ENCODE peak calls at places on chromosome 1, in five cellular contexts. One of them, this sample, is unnamed.

GRCh38 chr1:119787776-119788175 is 19.1 kb upstream of the HMGCS2 start:
- DNase-seq in IMR-90: peak
- DNase-seq in A549: no peak
- DNase-seq in K562: no peak
- DNase-seq in GM12878: no peak
- DNase-seq in this sample: no peak

GRCh38 chr1:57327331-57327730 is 96.5 kb downstream of the DAB1 start:
- DNase-seq in IMR-90: no peak
- DNase-seq in A549: no peak
- DNase-seq in K562: no peak
- DNase-seq in GM12878: no peak
- DNase-seq in this sample: no peak

GRCh38 chr1:1920608-1921458 is 1.8 kb upstream of the TMEM52 start:
- DNase-seq in IMR-90: no peak
- DNase-seq in A549: no peak
- DNase-seq in K562: no peak
- DNase-seq in GM12878: no peak
- DNase-seq in this sample: peak

GRCh38 chr1:207103892-207104373 is at the start of gene C4BPA:
- DNase-seq in IMR-90: no peak
- DNase-seq in A549: peak
- DNase-seq in K562: no peak
- DNase-seq in GM12878: no peak
- DNase-seq in this sample: no peak

GRCh38 chr1:115258302-115258866 is 79.7 kb downstream of the NGF start:
- DNase-seq in IMR-90: peak
- DNase-seq in A549: peak
- DNase-seq in K562: no peak
- DNase-seq in GM12878: no peak
- DNase-seq in this sample: no peak

GRCh38 chr1:16293568-16293967 is 56.6 kb upstream of the CPLANE2 start:
- DNase-seq in IMR-90: no peak
- DNase-seq in A549: no peak
- DNase-seq in K562: no peak
- DNase-seq in GM12878: no peak
- DNase-seq in this sample: no peak

GRCh38 chr1:99935534-99935933 is 34.3 kb upstream of the SLC35A3 start:
- DNase-seq in IMR-90: no peak
- DNase-seq in A549: no peak
- DNase-seq in K562: no peak
- DNase-seq in GM12878: no peak
- DNase-seq in this sample: no peak

GRCh38 chr1:177959793-177960515 is 9.9 kb downstream of the SEC16B start:
- DNase-seq in IMR-90: peak
- DNase-seq in A549: peak
- DNase-seq in K562: no peak
- DNase-seq in GM12878: no peak
- DNase-seq in this sample: no peak

GRCh38 chr1:9080704-9081291 is 11.4 kb upstream of the SLC2A5 start:
- DNase-seq in IMR-90: no peak
- DNase-seq in A549: no peak
- DNase-seq in K562: no peak
- DNase-seq in GM12878: no peak
- DNase-seq in this sample: no peak

GRCh38 chr1:235015291-235015990 is 113.2 kb downstream of the TOMM20 start:
- DNase-seq in IMR-90: no peak
- DNase-seq in A549: no peak
- DNase-seq in K562: no peak
- DNase-seq in GM12878: peak
- DNase-seq in this sample: no peak

GRCh38 chr1:43067856-43068751 is 104.0 kb downstream of the EBNA1BP2 start:
- DNase-seq in IMR-90: no peak
- DNase-seq in A549: no peak
- DNase-seq in K562: no peak
- DNase-seq in GM12878: no peak
- DNase-seq in this sample: peak

GRCh38 chr1:175373786-175374623 is 181.4 kb upstream of the KIAA0040 start:
- DNase-seq in IMR-90: no peak
- DNase-seq in A549: peak
- DNase-seq in K562: peak
- DNase-seq in GM12878: no peak
- DNase-seq in this sample: peak

GRCh38 chr1:183533617-183534174 is 56.6 kb downstream of the NCF2 start:
- DNase-seq in IMR-90: no peak
- DNase-seq in A549: no peak
- DNase-seq in K562: no peak
- DNase-seq in GM12878: no peak
- DNase-seq in this sample: no peak

GRCh38 chr1:104238991-104239390 is 489.3 kb downstream of the AMY1C start:
- DNase-seq in IMR-90: no peak
- DNase-seq in A549: no peak
- DNase-seq in K562: no peak
- DNase-seq in GM12878: no peak
- DNase-seq in this sample: peak

GRCh38 chr1:151143057-151143435 is 3.4 kb downstream of the SEMA6C start:
- DNase-seq in IMR-90: no peak
- DNase-seq in A549: no peak
- DNase-seq in K562: peak
- DNase-seq in GM12878: no peak
- DNase-seq in this sample: peak

GRCh38 chr1:33897092-33897725 is 33.3 kb downstream of the HMGB4 start:
- DNase-seq in IMR-90: no peak
- DNase-seq in A549: no peak
- DNase-seq in K562: no peak
- DNase-seq in GM12878: no peak
- DNase-seq in this sample: no peak

GRCh38 chr1:29390491-29391361 is 154.4 kb downstream of the PTPRU start:
- DNase-seq in IMR-90: no peak
- DNase-seq in A549: no peak
- DNase-seq in K562: no peak
- DNase-seq in GM12878: no peak
- DNase-seq in this sample: no peak

GRCh38 chr1:23196627-23197328 is 20.5 kb downstream of the HTR1D start:
- DNase-seq in IMR-90: peak
- DNase-seq in A549: peak
- DNase-seq in K562: no peak
- DNase-seq in GM12878: no peak
- DNase-seq in this sample: no peak

GRCh38 chr1:117895482-117896114 is 33.8 kb downstream of the GDAP2 start:
- DNase-seq in IMR-90: peak
- DNase-seq in A549: peak
- DNase-seq in K562: peak
- DNase-seq in GM12878: peak
- DNase-seq in this sample: peak

GRCh38 chr1:69671363-69672010 is 103.8 kb downstream of the LRRC7 start:
- DNase-seq in IMR-90: no peak
- DNase-seq in A549: no peak
- DNase-seq in K562: no peak
- DNase-seq in GM12878: no peak
- DNase-seq in this sample: no peak

GRCh38 chr1:62832276-62832675 is 48.3 kb downstream of the ATG4C start:
- DNase-seq in IMR-90: no peak
- DNase-seq in A549: no peak
- DNase-seq in K562: no peak
- DNase-seq in GM12878: no peak
- DNase-seq in this sample: no peak

GRCh38 chr1:240515505-240515904 is 96.5 kb downstream of the GREM2 start:
- DNase-seq in IMR-90: peak
- DNase-seq in A549: no peak
- DNase-seq in K562: no peak
- DNase-seq in GM12878: no peak
- DNase-seq in this sample: no peak

GRCh38 chr1:9101510-9102146 is 27.3 kb downstream of the GPR157 start:
- DNase-seq in IMR-90: peak
- DNase-seq in A549: peak
- DNase-seq in K562: peak
- DNase-seq in GM12878: no peak
- DNase-seq in this sample: peak

GRCh38 chr1:64172458-64172983 is 30.9 kb upstream of the UBE2U start:
- DNase-seq in IMR-90: peak
- DNase-seq in A549: peak
- DNase-seq in K562: no peak
- DNase-seq in GM12878: no peak
- DNase-seq in this sample: peak

GRCh38 chr1:158002022-158002629 is 8.7 kb downstream of the KIRREL1 start:
- DNase-seq in IMR-90: peak
- DNase-seq in A549: no peak
- DNase-seq in K562: no peak
- DNase-seq in GM12878: no peak
- DNase-seq in this sample: no peak

GRCh38 chr1:2381741-2382620 is 9.4 kb downstream of the MORN1 start:
- DNase-seq in IMR-90: peak
- DNase-seq in A549: peak
- DNase-seq in K562: peak
- DNase-seq in GM12878: no peak
- DNase-seq in this sample: peak

GRCh38 chr1:210250998-210251679 is 18.5 kb downstream of the SERTAD4 start:
- DNase-seq in IMR-90: no peak
- DNase-seq in A549: peak
- DNase-seq in K562: no peak
- DNase-seq in GM12878: no peak
- DNase-seq in this sample: peak

GRCh38 chr1:85303440-85304162 is 27.2 kb upstream of the BCL10 start:
- DNase-seq in IMR-90: no peak
- DNase-seq in A549: no peak
- DNase-seq in K562: no peak
- DNase-seq in GM12878: no peak
- DNase-seq in this sample: no peak

GRCh38 chr1:38589036-38589435 is 270.5 kb downstream of the RRAGC start:
- DNase-seq in IMR-90: no peak
- DNase-seq in A549: no peak
- DNase-seq in K562: no peak
- DNase-seq in GM12878: no peak
- DNase-seq in this sample: no peak

GRCh38 chr1:3907031-3907534 is 7.0 kb upstream of the C1orf174 start:
- DNase-seq in IMR-90: no peak
- DNase-seq in A549: peak
- DNase-seq in K562: peak
- DNase-seq in GM12878: no peak
- DNase-seq in this sample: peak

GRCh38 chr1:235822685-235823084 is 44.0 kb downstream of the LYST start:
- DNase-seq in IMR-90: peak
- DNase-seq in A549: no peak
- DNase-seq in K562: no peak
- DNase-seq in GM12878: no peak
- DNase-seq in this sample: no peak

GRCh38 chr1:38013027-38013588 is 574 bp downstream of the UTP11 start:
- DNase-seq in IMR-90: peak
- DNase-seq in A549: no peak
- DNase-seq in K562: no peak
- DNase-seq in GM12878: no peak
- DNase-seq in this sample: no peak

GRCh38 chr1:192826791-192827477 is 18.1 kb downstream of the RGS2 start:
- DNase-seq in IMR-90: no peak
- DNase-seq in A549: peak
- DNase-seq in K562: no peak
- DNase-seq in GM12878: no peak
- DNase-seq in this sample: no peak
- TF ChIP-seq RCOR1 in IMR-90: no peak
- TF ChIP-seq RCOR1 in A549: no peak
- TF ChIP-seq RCOR1 in K562: no peak
- TF ChIP-seq RCOR1 in GM12878: no peak
- TF ChIP-seq RCOR1 in this sample: no peak

GRCh38 chr1:231899046-231899445 is 272.5 kb downstream of the DISC1 start:
- DNase-seq in IMR-90: no peak
- DNase-seq in A549: no peak
- DNase-seq in K562: no peak
- DNase-seq in GM12878: no peak
- DNase-seq in this sample: no peak

GRCh38 chr1:231896806-231897205 is 270.2 kb downstream of the DISC1 start:
- DNase-seq in IMR-90: no peak
- DNase-seq in A549: no peak
- DNase-seq in K562: no peak
- DNase-seq in GM12878: no peak
- DNase-seq in this sample: no peak

DNA sequence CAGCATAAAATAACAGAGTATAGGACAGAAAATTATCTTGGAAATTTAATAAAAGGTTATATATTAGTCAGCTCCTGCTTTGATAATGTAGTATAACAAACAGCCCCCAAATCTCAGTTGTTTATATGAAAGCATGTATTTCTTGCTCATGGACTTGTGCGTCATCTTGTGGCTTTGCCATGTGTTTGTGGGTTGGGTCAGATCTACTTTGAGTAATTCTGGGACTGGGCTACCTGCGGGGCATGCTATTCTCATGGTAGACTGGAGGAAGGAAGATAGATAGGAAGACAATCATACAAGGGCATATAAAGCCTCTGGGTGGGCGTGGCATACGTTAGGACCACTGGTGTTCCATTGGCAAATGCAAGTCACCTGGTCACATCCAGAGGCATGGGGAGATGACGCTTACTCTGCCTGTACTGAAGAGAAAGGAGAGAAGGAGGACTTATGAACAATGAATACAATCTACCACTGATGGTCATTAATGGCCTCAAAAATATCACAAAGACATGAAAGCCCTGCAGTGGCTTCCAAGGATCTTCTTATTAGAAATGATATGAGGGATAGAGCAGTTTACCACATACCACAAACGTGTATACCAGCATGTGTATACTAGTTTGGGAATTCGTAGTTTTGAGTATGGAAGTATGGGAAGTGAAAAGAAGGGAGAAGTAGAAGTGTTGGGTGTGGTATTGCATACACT is 267.0 kb downstream of the DISC1 start:
- DNase-seq in IMR-90: no peak
- DNase-seq in A549: no peak
- DNase-seq in K562: no peak
- DNase-seq in GM12878: no peak
- DNase-seq in this sample: no peak
- TF ChIP-seq RCOR1 in IMR-90: no peak
- TF ChIP-seq RCOR1 in A549: no peak
- TF ChIP-seq RCOR1 in K562: no peak
- TF ChIP-seq RCOR1 in GM12878: no peak
- TF ChIP-seq RCOR1 in this sample: no peak

GRCh38 chr1:165857046-165857801 is 29.8 kb downstream of the UCK2 start:
- DNase-seq in IMR-90: peak
- DNase-seq in A549: peak
- DNase-seq in K562: no peak
- DNase-seq in GM12878: no peak
- DNase-seq in this sample: no peak
- TF ChIP-seq RCOR1 in IMR-90: no peak
- TF ChIP-seq RCOR1 in A549: no peak
- TF ChIP-seq RCOR1 in K562: no peak
- TF ChIP-seq RCOR1 in GM12878: no peak
- TF ChIP-seq RCOR1 in this sample: no peak

GRCh38 chr1:197737916-197738315 is 37.4 kb downstream of the DENND1B start:
- DNase-seq in IMR-90: no peak
- DNase-seq in A549: no peak
- DNase-seq in K562: no peak
- DNase-seq in GM12878: no peak
- DNase-seq in this sample: no peak

GRCh38 chr1:197735461-197735860 is 39.8 kb downstream of the DENND1B start:
- DNase-seq in IMR-90: no peak
- DNase-seq in A549: no peak
- DNase-seq in K562: no peak
- DNase-seq in GM12878: no peak
- DNase-seq in this sample: no peak

GRCh38 chr1:197738927-197739326 is 36.4 kb downstream of the DENND1B start:
- DNase-seq in IMR-90: no peak
- DNase-seq in A549: no peak
- DNase-seq in K562: no peak
- DNase-seq in GM12878: no peak
- DNase-seq in this sample: no peak

GRCh38 chr1:197733324-197733723 is 42.0 kb downstream of the DENND1B start:
- DNase-seq in IMR-90: no peak
- DNase-seq in A549: no peak
- DNase-seq in K562: no peak
- DNase-seq in GM12878: no peak
- DNase-seq in this sample: no peak

GRCh38 chr1:197736689-197737088 is 38.6 kb downstream of the DENND1B start:
- DNase-seq in IMR-90: peak
- DNase-seq in A549: peak
- DNase-seq in K562: no peak
- DNase-seq in GM12878: no peak
- DNase-seq in this sample: no peak
- TF ChIP-seq RCOR1 in IMR-90: no peak
- TF ChIP-seq RCOR1 in A549: no peak
- TF ChIP-seq RCOR1 in K562: no peak
- TF ChIP-seq RCOR1 in GM12878: no peak
- TF ChIP-seq RCOR1 in this sample: no peak